ENCODE peak calls at places on chromosomes 13 and 19, in seven cellular contexts. D is lower leg skin; V is GM10248; F is stimulated activated CD4-positive, alpha-beta T cell treated with anti-CD3 and anti-CD28 coated beads, Interleukin-4, amount 100 ng/mL, for 48 hours; Q is osteoblast; E is fibroblast of lung; C is lung. M is an unnamed sample.

GRCh38 chr13:59659981-59660380 is 503.7 kb downstream of the DIAPH3 start:
- DNase-seq in D (no peak), V (no peak), F (no peak), Q (no peak), E (no peak), C (no peak), M (no peak)

GRCh38 chr13:62212246-62212645 is 796.6 kb upstream of the PCDH20 start:
- DNase-seq in D (no peak), V (no peak), F (no peak), Q (no peak), E (no peak), C (no peak), M (no peak)

GRCh38 chr19:18967358-18968146 is 26.5 kb upstream of the HOMER3 start:
- DNase-seq in D (peak), V (no peak), F (no peak), Q (peak), E (peak), C (peak), M (peak)

GRCh38 chr13:27966641-27967202 is 2.4 kb downstream of the CDX2 start:
- DNase-seq in D (peak), V (peak), F (no peak), Q (peak), E (no peak), C (no peak), M (no peak)

GRCh38 chr13:22014469-22014868 is 343.6 kb downstream of the FGF9 start:
- DNase-seq in D (no peak), V (no peak), F (no peak), Q (no peak), E (no peak), C (no peak), M (peak)

GRCh38 chr13:80716610-80717081 is 375.7 kb upstream of the SPRY2 start:
- DNase-seq in D (peak), V (no peak), F (no peak), Q (no peak), E (no peak), C (peak), M (peak)

GRCh38 chr13:113930711-113931637 is 42.9 kb downstream of the C13orf46 start:
- DNase-seq in D (peak), V (peak), F (peak), Q (peak), E (no peak), C (no peak), M (no peak)

GRCh38 chr13:103371271-103371670 is 305.1 kb upstream of the SLC10A2 start:
- DNase-seq in D (no peak), V (no peak), F (no peak), Q (no peak), E (peak), C (no peak), M (peak)

GRCh38 chr19:41409288-41409687 is 11.7 kb downstream of the BCKDHA start:
- DNase-seq in D (no peak), V (no peak), F (no peak), Q (peak), E (peak), C (peak), M (peak)

GRCh38 chr19:11044436-11044835 is 44.8 kb upstream of the LDLR start:
- DNase-seq in D (no peak), V (no peak), F (no peak), Q (peak), E (no peak), C (no peak), M (no peak)

GRCh38 chr19:8361921-8362793 is 1.8 kb upstream of the ANGPTL4 start:
- DNase-seq in D (peak), V (no peak), F (peak), Q (peak), E (peak), C (peak), M (peak)

GRCh38 chr19:29815231-29815630 is 3.4 kb downstream of the CCNE1 start:
- DNase-seq in D (no peak), V (no peak), F (no peak), Q (no peak), E (no peak), C (no peak), M (no peak)

GRCh38 chr13:70249332-70250064 is 141.2 kb upstream of the KLHL1 start:
- DNase-seq in D (no peak), V (no peak), F (no peak), Q (no peak), E (peak), C (no peak), M (peak)

GRCh38 chr13:113927661-113928581 is 46.0 kb downstream of the C13orf46 start:
- DNase-seq in D (peak), V (no peak), F (no peak), Q (peak), E (peak), C (no peak), M (peak)

GRCh38 chr13:63625869-63626268 is 2210.2 kb upstream of the PCDH20 start:
- DNase-seq in D (no peak), V (no peak), F (no peak), Q (no peak), E (peak), C (no peak), M (peak)

GRCh38 chr13:35345992-35346391 is 130.5 kb downstream of the MAB21L1 start:
- DNase-seq in D (no peak), V (no peak), F (no peak), Q (no peak), E (no peak), C (no peak), M (no peak)

GRCh38 chr19:46412034-46412982 is 1.1 kb downstream of the CCDC8 start:
- DNase-seq in D (no peak), V (no peak), F (no peak), Q (peak), E (no peak), C (no peak), M (no peak)

GRCh38 chr19:56132316-56132822 is 8.7 kb upstream of the ZNF444 start:
- DNase-seq in D (no peak), V (no peak), F (no peak), Q (peak), E (peak), C (peak), M (peak)

M was measured in astrocyte of the hippocampus.